ENCODE peak calls at places on chromosomes 2 and 18, in nine cellular contexts. Y is left ventricle myocardium inferior; W is GM12878; U is fibroblast of lung; K is naive thymus-derived CD4-positive, alpha-beta T cell; L is iPS DF 6.9; S is body of pancreas; F is mammary epithelial cell; H is breast epithelium. V is an unnamed sample.

GRCh38 chr2:200367155-200367554 is 60.7 kb downstream of the SPATS2L start:
- DNase-seq in L (no peak), F (no peak), K (no peak), W (no peak), H (no peak), Y (no peak), U (no peak), S (no peak), V (no peak)

GRCh38 chr2:147232225-147232669 is 612.6 kb upstream of the ACVR2A start:
- DNase-seq in U (no peak), F (no peak), L (no peak), H (no peak), K (no peak), W (no peak), S (no peak), Y (no peak), V (no peak)

GRCh38 chr2:86224645-86225355 is 25.5 kb downstream of the MRPL35 start:
- DNase-seq in H (no peak), K (no peak), F (no peak), W (no peak), Y (no peak), S (no peak), L (no peak), U (no peak), V (no peak)

GRCh38 chr2:33498291-33498956 is 22.0 kb downstream of the RASGRP3 start:
- DNase-seq in W (no peak), F (no peak), K (no peak), L (no peak), S (no peak), Y (no peak), U (peak; percentile 60), H (no peak), V (no peak)

GRCh38 chr18:37762076-37762475 is 196.5 kb upstream of the CELF4 start:
- DNase-seq in L (no peak), K (no peak), H (no peak), F (no peak), W (no peak), U (no peak), S (no peak), Y (no peak), V (no peak)

GRCh38 chr18:80041424-80041823 is 7.2 kb downstream of the RBFA start:
- DNase-seq in S (no peak), K (no peak), W (no peak), H (no peak), L (no peak), U (no peak), F (no peak), Y (no peak), V (no peak)

GRCh38 chr2:199903111-199903510 is 8.0 kb upstream of the C2orf69 start:
- DNase-seq in W (no peak), H (no peak), L (no peak), S (no peak), K (no peak), Y (no peak), U (no peak), F (no peak), V (peak; percentile 49)

GRCh38 chr18:3266062-3266608 is 4.2 kb downstream of the MYL12B start:
- DNase-seq in K (no peak), H (no peak), Y (no peak), U (no peak), F (peak; percentile 84), L (no peak), S (no peak), W (no peak), V (no peak)

GRCh38 chr18:30280861-30281470 is 761.6 kb downstream of the DSC3 start:
- DNase-seq in K (no peak), S (peak; percentile 30), F (peak; percentile 53), W (no peak), U (peak; percentile 41), L (peak; percentile 48), H (no peak), Y (no peak), V (peak; percentile 22)

GRCh38 chr2:237799060-237799428 is 465 bp downstream of the RBM44 start:
- DNase-seq in L (no peak), W (no peak), H (no peak), K (no peak), F (no peak), U (no peak), S (no peak), Y (no peak), V (no peak)

GRCh38 chr2:174059178-174059874 is 94.2 kb upstream of the SP3 start:
- DNase-seq in K (no peak), Y (no peak), L (no peak), F (peak; percentile 78), H (no peak), S (no peak), W (no peak), U (peak; percentile 77), V (no peak)

GRCh38 chr18:2532797-2533196 is 38.5 kb downstream of the METTL4 start:
- DNase-seq in W (no peak), K (no peak), Y (no peak), L (no peak), S (no peak), H (no peak), F (no peak), U (no peak), V (no peak)

GRCh38 chr18:36636237-36636792 is 192.5 kb downstream of the TPGS2 start:
- DNase-seq in L (no peak), K (no peak), S (no peak), U (no peak), W (peak; percentile 50), F (no peak), H (no peak), Y (no peak), V (no peak)

DNA sequence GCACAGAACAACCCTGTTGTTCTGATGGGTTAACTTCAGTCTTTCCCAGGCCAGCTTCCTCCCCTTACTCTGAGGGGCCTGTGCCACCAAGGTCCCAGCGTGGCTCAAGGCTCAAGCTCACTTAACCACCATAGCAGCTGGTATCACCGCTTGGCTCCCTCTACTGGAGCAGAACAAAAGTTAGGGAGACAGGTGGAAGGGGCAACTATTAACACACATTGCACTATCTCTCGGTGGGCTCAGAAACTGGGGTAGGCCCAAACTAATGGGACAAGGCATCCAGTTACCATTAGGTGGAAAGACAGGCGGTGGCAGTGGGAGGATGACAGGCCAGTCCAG is 88.7 kb upstream of the ATL2 start:
- DNase-seq in Y (no peak), L (peak; percentile 61), W (no peak), H (no peak), K (no peak), S (peak; percentile 21), U (peak; percentile 25), F (peak; percentile 34), V (peak; percentile 58)
- H3K27me3 ChIP-seq in Y (no peaks in the 10 kb centered on the region), L (no peaks in the 10 kb centered on the region), W (no peaks in the 10 kb centered on the region), H (no peaks in the 10 kb centered on the region), K (no peaks in the 10 kb centered on the region), S (no peaks in the 10 kb centered on the region), U (peaks cover 10% of the 10 kb centered on the region), F (no peaks in the 10 kb centered on the region), V (no peaks in the 10 kb centered on the region)

DNA sequence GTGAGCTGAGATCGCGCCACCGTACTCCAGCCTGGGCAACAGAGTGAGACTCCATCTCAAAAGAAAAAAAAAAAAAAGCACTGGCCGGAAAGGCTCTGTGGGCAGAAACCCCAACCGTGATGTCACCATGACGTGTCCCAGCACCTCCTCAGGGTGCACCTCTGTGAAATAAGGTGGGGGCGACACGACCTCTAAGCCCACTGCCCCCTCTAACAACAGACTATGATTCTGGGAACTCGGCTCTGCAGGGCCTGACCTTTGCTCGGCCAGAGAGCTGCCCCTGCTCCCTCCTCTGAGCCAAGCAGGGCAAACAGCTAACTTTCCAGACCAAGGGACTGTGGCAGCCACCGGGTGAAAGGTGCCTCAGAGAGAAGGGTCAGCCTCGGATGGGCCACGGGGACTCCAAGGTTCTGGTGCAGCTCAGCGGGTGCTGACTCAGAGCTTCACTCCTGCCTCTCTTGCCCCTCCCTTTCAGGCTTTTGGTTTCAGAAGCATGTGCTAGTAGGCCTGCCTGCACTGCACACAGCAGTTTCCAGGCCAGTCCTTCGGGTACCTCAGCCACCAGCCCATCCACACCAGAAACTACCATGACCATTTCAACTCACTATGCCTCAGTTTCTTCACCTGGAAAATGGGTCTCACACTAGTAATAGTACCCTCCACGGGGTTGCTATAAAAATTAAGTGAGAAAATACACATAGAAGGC is 8.0 kb downstream of the TMBIM1 start:
- DNase-seq in F (peak; percentile 86), U (peak; percentile 82), K (peak; percentile 63), Y (no peak), H (no peak), W (no peak), L (no peak), S (peak; percentile 82), V (no peak)
- H3K4me3 ChIP-seq in F (no peak overlapping the region), U (no peak overlapping the region), K (peak overlapping the region; percentile 1), Y (peak overlapping the region; percentile 3), H (no peak overlapping the region), W (no peak overlapping the region), L (no peak overlapping the region), S (no peak overlapping the region), V (no peak overlapping the region)

GRCh38 chr18:74239567-74239966 is 52.2 kb downstream of the CYB5A start:
- DNase-seq in W (no peak), F (no peak), K (no peak), S (no peak), H (no peak), L (no peak), U (no peak), Y (no peak), V (no peak)

GRCh38 chr18:74233933-74234325 is 57.8 kb downstream of the CYB5A start:
- DNase-seq in S (no peak), F (no peak), L (no peak), U (no peak), Y (no peak), W (no peak), H (no peak), K (no peak), V (no peak)

GRCh38 chr18:74229891-74230290 is 61.9 kb downstream of the CYB5A start:
- DNase-seq in F (no peak), K (no peak), U (no peak), Y (no peak), L (no peak), W (no peak), H (no peak), S (peak; percentile 41), V (no peak)

GRCh38 chr18:74230922-74231714 is 60.6 kb downstream of the CYB5A start:
- DNase-seq in L (no peak), F (peak; percentile 6), S (peak; percentile 84), U (no peak), W (no peak), Y (no peak), H (no peak), K (no peak), V (no peak)

GRCh38 chr18:74234326-74235171 is 57.2 kb downstream of the CYB5A start:
- DNase-seq in U (peak; percentile 54), Y (no peak), L (no peak), W (no peak), F (peak; percentile 41), H (no peak), K (no peak), S (peak; percentile 84), V (no peak)
- H3K27me3 ChIP-seq in U (no peaks in the 10 kb centered on the region), Y (peaks cover 6% of the 10 kb centered on the region), L (no peaks in the 10 kb centered on the region), W (peaks cover 3% of the 10 kb centered on the region), F (no peaks in the 10 kb centered on the region), H (no peaks in the 10 kb centered on the region), K (no peaks in the 10 kb centered on the region), S (no peaks in the 10 kb centered on the region), V (no peaks in the 10 kb centered on the region)

DNA sequence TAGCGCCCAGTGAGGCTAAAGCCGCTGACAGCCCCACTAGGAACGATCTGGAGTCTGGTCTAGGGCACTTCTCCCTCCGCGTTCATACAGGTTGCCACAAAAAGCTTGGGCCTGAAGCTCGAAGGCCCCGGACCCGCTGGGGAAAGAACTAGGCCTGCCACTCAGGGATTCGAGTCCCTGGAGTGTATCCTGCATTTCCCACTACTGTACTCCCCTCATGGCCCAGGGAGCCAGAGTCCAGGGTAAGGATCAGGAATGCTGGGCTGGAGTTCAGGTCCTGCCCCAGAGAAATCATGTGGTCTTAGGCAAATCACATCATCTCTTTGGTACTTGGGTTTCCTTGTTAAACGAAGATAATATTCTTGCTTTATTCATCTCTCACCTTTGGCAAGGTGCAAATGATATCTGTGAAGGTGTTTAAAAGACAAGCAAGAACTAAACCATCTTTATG is 1.4 kb upstream of the ZFP36L2 start:
- DNase-seq in L (no peak), K (no peak), F (no peak), W (no peak), S (peak; percentile 69), H (no peak), Y (no peak), U (no peak), V (no peak)
- H3K4me3 ChIP-seq in L (peak overlapping the region; percentile 88), K (peak overlapping the region; percentile 82), F (peak overlapping the region; percentile 70), W (peak overlapping the region; percentile 84), S (no peak overlapping the region), H (peak overlapping the region; percentile 96), Y (peak overlapping the region; percentile 94), U (peak overlapping the region; percentile 50), V (peak overlapping the region; percentile 78)